ENCODE peak calls at places on chromosome 22, in ten cellular contexts. A, Z, P, J, I, Y, N, C, M and E are unnamed samples.
A peak's percentile ranks its signal among the peaks of the same experiment; 100 is the strongest.

GRCh38 chr22:30425616-30426394 is at the start of gene MTFP1:
- DNase-seq in A (peak; percentile 43), Z (peak; percentile 69), P (no peak), J (peak; percentile 72), I (no peak), Y (peak; percentile 83), N (peak; percentile 42), C (peak; percentile 80), M (peak; percentile 77), E (peak; percentile 72)

GRCh38 chr22:17194213-17194612 is 25.0 kb downstream of the ADA2 start:
- DNase-seq in A (no peak), Z (no peak), P (no peak), J (no peak), I (no peak), Y (no peak), N (no peak), C (no peak), M (no peak), E (no peak)

GRCh38 chr22:33853200-33854097 is 66.8 kb downstream of the LARGE1 start:
- DNase-seq in A (peak; percentile 41), Z (peak; percentile 87), P (peak; percentile 46), J (peak; percentile 6), I (peak; percentile 31), Y (peak; percentile 82), N (peak; percentile 96), C (peak; percentile 47), M (peak; percentile 60), E (peak; percentile 81)

GRCh38 chr22:35386670-35387288 is 5.9 kb downstream of the HMOX1 start:
- DNase-seq in A (no peak), Z (no peak), P (no peak), J (no peak), I (no peak), Y (no peak), N (no peak), C (no peak), M (no peak), E (no peak)

GRCh38 chr22:49664371-49664881 is 163.2 kb downstream of the BRD1 start:
- DNase-seq in A (no peak), Z (no peak), P (no peak), J (no peak), I (no peak), Y (no peak), N (no peak), C (no peak), M (no peak), E (no peak)

GRCh38 chr22:36910461-36910860 is 3.0 kb upstream of the CSF2RB start:
- DNase-seq in A (no peak), Z (no peak), P (no peak), J (no peak), I (no peak), Y (no peak), N (no peak), C (peak; percentile 25), M (no peak), E (no peak)

GRCh38 chr22:22396741-22397291 is 111.7 kb downstream of the ZNF280B start:
- DNase-seq in A (no peak), Z (no peak), P (no peak), J (no peak), I (no peak), Y (no peak), N (no peak), C (no peak), M (no peak), E (no peak)

GRCh38 chr22:46788426-46789168 is 26.1 kb downstream of the TBC1D22A start:
- DNase-seq in A (no peak), Z (no peak), P (no peak), J (no peak), I (no peak), Y (no peak), N (no peak), C (no peak), M (peak; percentile 71), E (peak; percentile 76)

GRCh38 chr22:42992092-42992491 is 22.9 kb downstream of the PACSIN2 start:
- DNase-seq in A (no peak), Z (no peak), P (no peak), J (no peak), I (no peak), Y (no peak), N (no peak), C (no peak), M (no peak), E (no peak)

GRCh38 chr22:29751669-29752068 is 15.1 kb downstream of the ZMAT5 start:
- DNase-seq in A (no peak), Z (no peak), P (no peak), J (no peak), I (no peak), Y (no peak), N (no peak), C (no peak), M (no peak), E (no peak)

GRCh38 chr22:45978275-45978713 is 1.3 kb upstream of the WNT7B start:
- DNase-seq in A (no peak), Z (no peak), P (no peak), J (no peak), I (no peak), Y (no peak), N (no peak), C (no peak), M (no peak), E (no peak)

GRCh38 chr22:23696326-23696851 is 5.6 kb downstream of the RGL4 start:
- DNase-seq in A (no peak), Z (no peak), P (no peak), J (no peak), I (no peak), Y (no peak), N (no peak), C (no peak), M (peak; percentile 85), E (peak; percentile 92)